ENCODE peak calls at places on chromosome 19, in four cellular contexts. Z, O, J and I are unnamed samples.

GRCh38 chr19:55688422-55689218 is 13.6 kb downstream of the EPN1 start:
- DNase-seq in Z (no peak), O (no peak), J (no peak), I (no peak)

GRCh38 chr19:30781519-30781918 is 409.3 kb downstream of the ZNF536 start:
- DNase-seq in Z (no peak), O (no peak), J (no peak), I (no peak)

GRCh38 chr19:18357442-18358264 is 17.3 kb downstream of the PGPEP1 start:
- DNase-seq in Z (no peak), O (no peak), J (no peak), I (no peak)

GRCh38 chr19:45476349-45476717 is 8.5 kb downstream of the FOSB start:
- DNase-seq in Z (no peak), O (no peak), J (no peak), I (no peak)

GRCh38 chr19:53624776-53625540 is 6.8 kb upstream of the DPRX start:
- DNase-seq in Z (no peak), O (no peak), J (no peak), I (no peak)

GRCh38 chr19:902446-903226 is 9.4 kb downstream of the RNU6-9 start:
- DNase-seq in Z (no peak), O (no peak), J (no peak), I (no peak)

GRCh38 chr19:18119243-18120105 is 21.9 kb downstream of the MAST3 start:
- DNase-seq in Z (peak), O (no peak), J (no peak), I (no peak)

GRCh38 chr19:4575267-4575793 is 15.8 kb upstream of the SEMA6B start:
- DNase-seq in Z (no peak), O (peak), J (peak), I (peak)

GRCh38 chr19:17035842-17036424 is 9.3 kb upstream of the CPAMD8 start:
- DNase-seq in Z (no peak), O (no peak), J (no peak), I (no peak)

GRCh38 chr19:2645816-2646215 is 56.7 kb downstream of the GNG7 start:
- DNase-seq in Z (no peak), O (no peak), J (no peak), I (no peak)

GRCh38 chr19:40119380-40119779 is 28.6 kb upstream of the ZNF780A start:
- DNase-seq in Z (no peak), O (no peak), J (no peak), I (no peak)

GRCh38 chr19:4710281-4710600 is 13.4 kb downstream of the DPP9 start:
- DNase-seq in Z (no peak), O (no peak), J (no peak), I (no peak)

GRCh38 chr19:37914908-37915307 is 7.9 kb downstream of the SIPA1L3 start:
- DNase-seq in Z (peak), O (no peak), J (no peak), I (no peak)

GRCh38 chr19:54247106-54247930 is 4.7 kb upstream of the LILRA6 start:
- DNase-seq in Z (no peak), O (no peak), J (no peak), I (no peak)

GRCh38 chr19:40286235-40286530 is 1.0 kb upstream of the AKT2 start:
- DNase-seq in Z (no peak), O (no peak), J (no peak), I (no peak)

GRCh38 chr19:21423057-21424041 is 26.4 kb downstream of the ZNF493 start:
- DNase-seq in Z (no peak), O (no peak), J (no peak), I (no peak)

GRCh38 chr19:20423381-20424207 is 142.0 kb downstream of the ZNF737 start:
- DNase-seq in Z (peak), O (peak), J (no peak), I (peak)

GRCh38 chr19:23118400-23118799 is 1.6 kb downstream of the ZNF730 start:
- DNase-seq in Z (no peak), O (peak), J (no peak), I (no peak)

GRCh38 chr19:45142016-45142727 is 18.6 kb downstream of the NKPD1 start:
- DNase-seq in Z (no peak), O (no peak), J (no peak), I (no peak)

GRCh38 chr19:44435441-44435840 is 12.8 kb downstream of the ZNF229 start:
- DNase-seq in Z (no peak), O (no peak), J (no peak), I (no peak)

GRCh38 chr19:23461120-23461519 is 65.8 kb upstream of the ZNF91 start:
- DNase-seq in Z (no peak), O (no peak), J (no peak), I (no peak)

GRCh38 chr19:3477506-3477905 is 2.8 kb downstream of the SMIM24 start:
- DNase-seq in Z (no peak), O (no peak), J (no peak), I (no peak)

GRCh38 chr19:11673608-11674041 is 65.1 kb downstream of the ZNF823 start:
- DNase-seq in Z (no peak), O (peak), J (peak), I (peak)

GRCh38 chr19:1226522-1227312 is 11.1 kb downstream of the CBARP start:
- DNase-seq in Z (no peak), O (no peak), J (no peak), I (no peak)

GRCh38 chr19:3665681-3666544 is 34.4 kb downstream of the PIP5K1C start:
- DNase-seq in Z (peak), O (peak), J (no peak), I (no peak)

GRCh38 chr19:10478903-10479384 is 24.2 kb downstream of the KEAP1 start:
- DNase-seq in Z (peak), O (peak), J (no peak), I (peak)

GRCh38 chr19:38057954-38058690 is 151.1 kb downstream of the SIPA1L3 start:
- DNase-seq in Z (no peak), O (no peak), J (no peak), I (peak)

GRCh38 chr19:33054623-33055022 is 10.1 kb downstream of the RHPN2 start:
- DNase-seq in Z (no peak), O (no peak), J (no peak), I (no peak)

GRCh38 chr19:1076951-1077350 is 10.0 kb downstream of the ARHGAP45 start:
- DNase-seq in Z (peak), O (no peak), J (no peak), I (no peak)

GRCh38 chr19:18589380-18590272 is 1.0 kb downstream of the REX1BD start:
- DNase-seq in Z (peak), O (peak), J (no peak), I (peak)

GRCh38 chr19:8081569-8082550 is 29.3 kb downstream of the CCL25 start:
- DNase-seq in Z (no peak), O (no peak), J (no peak), I (no peak)

GRCh38 chr19:6778386-6778785 is 5.9 kb downstream of the VAV1 start:
- DNase-seq in Z (no peak), O (no peak), J (no peak), I (no peak)

GRCh38 chr19:19561946-19562664 is 24.0 kb downstream of the CILP2 start:
- DNase-seq in Z (no peak), O (no peak), J (no peak), I (no peak)

GRCh38 chr19:43664008-43664407 is 6.0 kb downstream of the PLAUR start:
- DNase-seq in Z (peak), O (no peak), J (no peak), I (no peak)

GRCh38 chr19:6971366-6971765 is 49.9 kb downstream of the MBD3L2B start:
- DNase-seq in Z (no peak), O (no peak), J (no peak), I (no peak)

GRCh38 chr19:10339380-10339960 is at the start of gene ICAM3:
- DNase-seq in Z (peak), O (no peak), J (no peak), I (no peak)

DNA sequence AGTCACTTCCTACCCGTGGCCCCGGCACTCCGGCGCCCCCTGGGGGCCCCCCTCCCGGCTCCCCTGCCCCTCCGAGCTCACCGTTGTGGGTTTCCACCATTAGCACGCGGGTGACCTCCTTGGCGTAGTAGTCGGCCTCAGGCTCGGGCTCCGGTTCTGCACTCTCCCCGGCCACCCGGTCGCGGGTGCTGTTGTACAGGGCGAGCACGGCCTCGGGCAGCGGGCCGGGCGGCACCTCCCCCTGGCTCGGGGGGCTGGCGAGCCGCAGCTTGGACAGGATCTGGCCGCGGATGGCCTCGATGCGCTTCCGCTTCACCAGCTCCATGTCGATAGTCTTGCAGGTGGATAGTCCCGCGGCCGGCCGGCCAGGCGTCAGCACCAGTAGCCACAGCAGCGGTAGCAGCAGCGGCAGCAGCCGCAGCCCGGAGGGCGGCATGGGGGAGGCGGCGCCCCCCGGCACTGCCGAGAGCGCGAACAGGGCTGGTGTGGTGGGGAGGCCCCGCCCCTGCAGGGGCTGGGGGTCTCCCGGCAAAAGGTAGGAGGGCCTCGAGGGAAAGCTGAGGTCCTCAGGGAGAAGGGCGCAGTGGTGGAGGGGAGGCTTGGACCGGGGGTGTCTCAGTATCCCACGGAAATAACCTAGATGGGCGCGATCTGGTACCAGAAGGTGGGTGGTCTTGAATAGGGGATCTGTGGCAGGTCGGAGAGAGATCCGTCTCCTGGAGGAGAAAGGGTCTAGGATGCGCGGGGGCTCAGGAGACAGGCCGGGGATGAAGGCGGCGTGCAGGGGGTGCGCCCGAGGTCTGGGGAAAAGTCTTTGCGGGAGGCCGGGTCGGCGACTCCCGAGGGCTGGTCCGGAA is 885 bp downstream of the TGFB1 start:
- DNase-seq in Z (peak), O (peak), J (no peak), I (peak)
- TF ChIP-seq CTCF in Z (peak), O (peak), J (peak), I (peak)

GRCh38 chr19:48501446-48501960 is 10.1 kb downstream of the LMTK3 start:
- DNase-seq in Z (no peak), O (peak), J (no peak), I (no peak)
- H3K4me3 ChIP-seq in Z (no peak), O (peak), J (no peak), I (no peak)

GRCh38 chr19:47430041-47430802 is 10.9 kb upstream of the MEIS3 start:
- DNase-seq in Z (no peak), O (peak), J (no peak), I (peak)
- TF ChIP-seq CTCF in Z (no peak), O (peak), J (no peak), I (no peak)

DNA sequence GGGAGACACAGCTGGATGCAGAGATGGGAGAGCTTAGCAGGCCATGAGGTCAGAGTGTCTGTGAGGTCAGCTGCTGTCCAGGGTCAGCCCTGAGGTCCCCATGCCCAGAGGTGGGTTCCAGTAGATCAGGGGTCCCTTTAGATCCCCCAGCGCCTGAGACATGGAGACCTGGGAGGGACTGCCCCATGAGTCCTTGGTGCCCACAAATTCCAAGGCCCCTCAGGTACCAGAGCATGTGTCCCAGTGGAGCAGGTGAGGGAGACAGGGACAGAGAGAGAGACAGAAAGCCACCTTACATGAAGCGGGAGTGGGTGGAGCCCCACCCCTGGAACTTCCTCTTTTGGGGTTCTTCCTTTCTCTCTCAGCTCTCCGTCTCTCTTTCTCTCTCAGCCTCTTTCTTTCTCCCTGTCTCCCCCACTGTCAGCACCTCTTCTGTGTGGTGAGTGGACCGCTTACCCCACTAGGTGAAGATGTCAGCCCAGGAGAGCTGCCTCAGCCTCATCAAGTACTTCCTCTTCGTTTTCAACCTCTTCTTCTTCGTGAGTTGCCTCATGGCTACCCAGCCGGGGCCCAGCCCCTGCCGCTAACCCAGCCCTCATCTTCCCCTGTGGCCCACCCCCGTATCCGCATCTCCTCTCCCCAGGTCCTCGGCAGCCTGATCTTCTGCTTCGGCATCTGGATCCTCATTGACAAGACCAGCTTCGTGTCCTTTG is at the start of gene CD37:
- DNase-seq in Z (peak), O (no peak), J (no peak), I (no peak)
- H3K4me3 ChIP-seq in Z (peak), O (no peak), J (no peak), I (no peak)

GRCh38 chr19:13847900-13848677 is 28.8 kb upstream of the NANOS3 start:
- DNase-seq in Z (no peak), O (no peak), J (no peak), I (no peak)
- TF ChIP-seq CTCF in Z (peak), O (no peak), J (no peak), I (no peak)